ENCODE peak calls at places on chromosomes 3 and 15, in ten cellular contexts. M, R, W, V, A, B, O, G, C and Q are unnamed samples.

GRCh38 chr3:114454592-114455251 is 160.9 kb downstream of the TIGIT start:
- DNase-seq in M (no peak), R (peak), W (no peak), V (no peak), A (no peak), B (no peak), O (no peak), G (peak), C (no peak), Q (no peak)

GRCh38 chr3:15899438-15899837 is 101.7 kb upstream of the ANKRD28 start:
- DNase-seq in M (no peak), R (peak), W (peak), V (no peak), A (no peak), B (no peak), O (no peak), G (no peak), C (peak), Q (no peak)

GRCh38 chr15:85865070-85865684 is 70.5 kb upstream of the KLHL25 start:
- DNase-seq in M (peak), R (peak), W (no peak), V (no peak), A (peak), B (no peak), O (no peak), G (no peak), C (peak), Q (no peak)

GRCh38 chr3:161964856-161965255 is 468.2 kb downstream of the OTOL1 start:
- DNase-seq in M (no peak), R (no peak), W (no peak), V (no peak), A (no peak), B (no peak), O (no peak), G (no peak), C (no peak), Q (no peak)

GRCh38 chr15:29638781-29639180 is 183.5 kb downstream of the TJP1 start:
- DNase-seq in M (no peak), R (peak), W (no peak), V (no peak), A (no peak), B (no peak), O (no peak), G (no peak), C (peak), Q (no peak)

GRCh38 chr15:81910997-81911396 is 134.8 kb downstream of the MEX3B start:
- DNase-seq in M (no peak), R (no peak), W (no peak), V (no peak), A (no peak), B (no peak), O (no peak), G (no peak), C (no peak), Q (no peak)

GRCh38 chr3:15265655-15266509 is 59.8 kb downstream of the CAPN7 start:
- DNase-seq in M (no peak), R (no peak), W (no peak), V (no peak), A (no peak), B (no peak), O (no peak), G (no peak), C (no peak), Q (no peak)

GRCh38 chr3:127030328-127031045 is 47.6 kb downstream of the PLXNA1 start:
- DNase-seq in M (no peak), R (no peak), W (no peak), V (no peak), A (no peak), B (no peak), O (no peak), G (no peak), C (no peak), Q (no peak)

GRCh38 chr3:136559896-136560295 is 192.3 kb downstream of the STAG1 start:
- DNase-seq in M (no peak), R (peak), W (no peak), V (no peak), A (no peak), B (no peak), O (no peak), G (no peak), C (no peak), Q (no peak)

GRCh38 chr15:77506311-77507150 is 85.8 kb downstream of the HMG20A start:
- DNase-seq in M (peak), R (peak), W (no peak), V (no peak), A (peak), B (no peak), O (peak), G (peak), C (no peak), Q (no peak)

GRCh38 chr3:146331967-146332366 is 81.1 kb upstream of the PLSCR4 start:
- DNase-seq in M (no peak), R (no peak), W (no peak), V (no peak), A (no peak), B (no peak), O (no peak), G (no peak), C (no peak), Q (no peak)

GRCh38 chr3:72255191-72255590 is 470.2 kb upstream of the PROK2 start:
- DNase-seq in M (peak), R (peak), W (no peak), V (no peak), A (no peak), B (no peak), O (peak), G (no peak), C (no peak), Q (no peak)

GRCh38 chr15:23690015-23690414 is 2.9 kb upstream of the NDN start:
- DNase-seq in M (no peak), R (no peak), W (no peak), V (no peak), A (no peak), B (no peak), O (no peak), G (no peak), C (no peak), Q (no peak)

GRCh38 chr3:71225951-71226564 is 357.5 kb downstream of the FOXP1 start:
- DNase-seq in M (no peak), R (no peak), W (no peak), V (no peak), A (no peak), B (no peak), O (no peak), G (no peak), C (no peak), Q (no peak)

GRCh38 chr3:71228156-71228885 is 355.2 kb downstream of the FOXP1 start:
- DNase-seq in M (no peak), R (no peak), W (no peak), V (no peak), A (no peak), B (no peak), O (no peak), G (no peak), C (no peak), Q (no peak)

GRCh38 chr3:71227344-71227743 is 356.2 kb downstream of the FOXP1 start:
- DNase-seq in M (no peak), R (peak), W (no peak), V (no peak), A (no peak), B (no peak), O (no peak), G (no peak), C (no peak), Q (no peak)

GRCh38 chr3:71226565-71227281 is 356.8 kb downstream of the FOXP1 start:
- DNase-seq in M (peak), R (peak), W (no peak), V (peak), A (peak), B (peak), O (no peak), G (no peak), C (no peak), Q (no peak)

GRCh38 chr3:71225285-71225684 is 358.2 kb downstream of the FOXP1 start:
- DNase-seq in M (no peak), R (no peak), W (no peak), V (no peak), A (no peak), B (no peak), O (no peak), G (no peak), C (no peak), Q (no peak)
- H3K27ac ChIP-seq in M (peak), R (peak), W (peak), V (no peak), A (peak), B (no peak), O (peak), G (peak), C (no peak), Q (no peak)

GRCh38 chr3:120554727-120555660 is 41.1 kb upstream of the NDUFB4 start:
- DNase-seq in M (no peak), R (no peak), W (no peak), V (no peak), A (no peak), B (no peak), O (no peak), G (no peak), C (no peak), Q (no peak)
- H3K27ac ChIP-seq in M (peak), R (no peak), W (no peak), V (no peak), A (peak), B (no peak), O (peak), G (peak), C (no peak), Q (no peak)

DNA sequence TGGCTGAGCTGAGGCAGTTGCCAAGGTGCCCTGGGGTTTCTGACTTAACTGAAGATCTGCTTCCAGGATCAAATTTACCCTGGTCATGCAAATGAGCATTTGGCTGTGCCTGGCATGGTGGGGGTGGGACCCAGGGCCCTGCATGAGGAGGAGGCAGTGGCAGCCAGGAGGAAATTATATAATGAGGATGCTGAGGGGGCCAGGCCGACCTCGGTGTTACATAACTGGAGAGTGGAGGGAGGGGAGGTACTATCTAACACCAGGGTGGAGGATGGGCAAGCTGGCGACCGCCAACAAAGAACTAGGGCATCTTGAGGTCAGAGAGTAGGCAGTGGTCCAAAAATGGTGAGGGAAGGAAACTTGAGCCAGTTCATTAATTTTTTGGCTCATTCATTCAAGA is 16.4 kb downstream of the PLEKHO2 start:
- DNase-seq in M (no peak), R (no peak), W (no peak), V (no peak), A (no peak), B (no peak), O (no peak), G (no peak), C (no peak), Q (no peak)
- H3K27ac ChIP-seq in M (peak), R (peak), W (peak), V (no peak), A (peak), B (no peak), O (no peak), G (peak), C (no peak), Q (no peak)

GRCh38 chr3:12944849-12945248 is 103.5 kb upstream of the RPL32 start:
- DNase-seq in M (no peak), R (no peak), W (no peak), V (no peak), A (no peak), B (no peak), O (no peak), G (no peak), C (no peak), Q (no peak)

GRCh38 chr3:12943124-12944021 is 102.0 kb upstream of the RPL32 start:
- DNase-seq in M (no peak), R (no peak), W (no peak), V (no peak), A (peak), B (no peak), O (no peak), G (no peak), C (no peak), Q (no peak)

GRCh38 chr3:12946661-12947316 is 105.4 kb upstream of the RPL32 start:
- DNase-seq in M (no peak), R (peak), W (no peak), V (no peak), A (no peak), B (no peak), O (no peak), G (no peak), C (no peak), Q (peak)

GRCh38 chr3:12946134-12946533 is 104.8 kb upstream of the RPL32 start:
- DNase-seq in M (no peak), R (no peak), W (no peak), V (no peak), A (no peak), B (no peak), O (no peak), G (no peak), C (no peak), Q (no peak)

GRCh38 chr3:12944413-12944812 is 103.0 kb upstream of the RPL32 start:
- DNase-seq in M (no peak), R (no peak), W (no peak), V (no peak), A (no peak), B (no peak), O (no peak), G (no peak), C (no peak), Q (no peak)
- H3K27ac ChIP-seq in M (no peak), R (no peak), W (no peak), V (no peak), A (peak), B (no peak), O (no peak), G (peak), C (no peak), Q (no peak)

DNA sequence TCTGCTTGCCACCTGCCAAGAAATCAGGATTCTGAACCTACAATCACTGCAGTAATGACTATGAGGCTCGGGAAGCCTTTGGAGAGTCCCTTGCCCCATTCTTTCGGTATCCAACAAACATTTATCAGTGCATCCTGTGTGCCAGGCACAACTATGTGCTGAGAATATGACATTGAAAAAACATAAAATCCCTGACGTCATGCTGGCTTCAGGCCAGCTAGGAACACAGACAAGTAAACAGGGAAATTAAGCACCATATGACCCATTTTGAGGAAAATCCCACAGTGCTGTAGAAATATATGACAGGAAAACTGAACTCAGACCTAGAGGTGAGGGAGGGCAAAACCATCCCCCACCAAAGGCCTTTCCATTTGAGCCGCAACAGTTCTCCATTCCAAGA is 34.1 kb upstream of the DET1 start:
- DNase-seq in M (no peak), R (no peak), W (no peak), V (no peak), A (no peak), B (no peak), O (no peak), G (no peak), C (no peak), Q (no peak)
- H3K27ac ChIP-seq in M (no peak), R (no peak), W (no peak), V (no peak), A (no peak), B (no peak), O (no peak), G (no peak), C (no peak), Q (no peak)

DNA sequence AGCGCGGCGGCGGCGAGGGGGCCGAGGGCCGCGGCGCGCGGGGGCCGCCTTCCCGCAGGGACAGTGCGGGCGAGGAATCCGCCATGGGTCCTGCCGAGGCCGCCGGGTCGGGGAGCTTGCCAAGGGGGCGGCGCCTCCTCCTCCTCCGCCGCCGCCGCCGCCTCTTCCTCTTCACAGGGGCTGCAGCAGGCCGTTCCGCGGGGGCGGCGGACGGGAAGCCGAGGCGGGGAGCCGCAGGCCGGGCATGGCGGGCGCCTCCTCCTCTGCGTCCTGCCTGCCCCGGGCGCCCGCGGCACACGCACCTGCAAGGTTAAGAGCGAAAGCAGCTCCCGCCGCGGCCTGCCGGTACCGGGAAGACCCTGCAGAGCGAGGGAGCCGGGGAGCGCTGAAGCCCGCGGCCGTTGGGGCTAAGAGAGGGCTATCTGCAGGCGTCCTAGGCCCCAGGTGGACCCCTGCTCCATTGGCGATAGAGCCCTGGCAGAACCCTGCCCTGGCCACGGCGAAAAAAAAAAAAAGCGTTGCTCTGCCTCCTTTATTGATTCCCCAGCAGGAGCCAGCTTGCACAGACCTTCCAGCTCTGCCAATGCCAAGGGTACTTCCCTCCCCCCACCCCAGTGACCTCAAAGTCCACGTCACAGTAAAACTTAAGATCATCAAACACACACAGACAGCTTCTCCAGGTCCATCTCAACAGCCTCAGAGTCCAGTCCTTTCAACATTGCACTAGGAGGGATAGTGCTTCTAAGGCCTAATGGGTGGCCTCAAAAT is at the start of gene LYSMD2:
- DNase-seq in M (peak), R (peak), W (no peak), V (peak), A (peak), B (no peak), O (peak), G (peak), C (peak), Q (no peak)
- H3K27ac ChIP-seq in M (peak), R (no peak), W (no peak), V (peak), A (peak), B (peak), O (peak), G (peak), C (no peak), Q (no peak)

DNA sequence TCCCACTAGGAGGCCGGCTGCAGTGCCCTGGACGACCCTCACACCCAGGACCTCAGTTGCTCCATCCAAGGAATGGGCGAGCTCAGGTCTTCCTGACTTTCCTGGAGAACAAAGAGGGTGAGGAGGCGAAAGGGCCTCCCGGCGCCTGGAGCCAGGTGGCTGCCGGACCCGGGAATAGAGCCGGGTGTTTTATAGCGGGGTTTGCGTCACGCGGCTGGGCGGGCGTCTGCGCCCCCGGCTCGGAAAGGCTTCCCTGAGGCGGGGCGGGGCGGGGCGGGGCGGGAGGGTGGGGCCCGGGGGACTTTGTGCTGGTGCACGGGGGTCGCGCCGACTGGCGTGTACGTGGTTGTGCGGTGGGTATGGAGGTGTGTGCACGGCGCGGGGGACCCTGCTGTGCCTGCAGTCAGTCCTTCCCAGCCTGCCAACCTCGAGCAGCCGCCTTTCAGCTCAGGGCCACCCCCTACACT is 4.6 kb upstream of the PRKCD start:
- DNase-seq in M (peak), R (peak), W (no peak), V (no peak), A (no peak), B (no peak), O (peak), G (no peak), C (peak), Q (no peak)
- H3K27ac ChIP-seq in M (peak), R (no peak), W (no peak), V (no peak), A (no peak), B (no peak), O (no peak), G (no peak), C (peak), Q (no peak)

GRCh38 chr3:12993623-12994356 is 79.4 kb downstream of the IQSEC1 start:
- DNase-seq in M (peak), R (no peak), W (no peak), V (peak), A (peak), B (no peak), O (no peak), G (no peak), C (peak), Q (no peak)

GRCh38 chr3:12994607-12995388 is 78.4 kb downstream of the IQSEC1 start:
- DNase-seq in M (peak), R (peak), W (peak), V (peak), A (peak), B (no peak), O (peak), G (peak), C (peak), Q (no peak)

GRCh38 chr3:12995389-12996180 is 77.6 kb downstream of the IQSEC1 start:
- DNase-seq in M (peak), R (no peak), W (no peak), V (peak), A (no peak), B (no peak), O (no peak), G (no peak), C (no peak), Q (no peak)

GRCh38 chr3:12993022-12993622 is 80.1 kb downstream of the IQSEC1 start:
- DNase-seq in M (peak), R (peak), W (no peak), V (no peak), A (peak), B (no peak), O (no peak), G (no peak), C (peak), Q (no peak)

GRCh38 chr3:12994357-12994606 is 78.9 kb downstream of the IQSEC1 start:
- DNase-seq in M (peak), R (no peak), W (no peak), V (peak), A (peak), B (no peak), O (no peak), G (no peak), C (peak), Q (no peak)
- H3K27ac ChIP-seq in M (peak), R (no peak), W (peak), V (peak), A (peak), B (peak), O (peak), G (peak), C (peak), Q (no peak)

DNA sequence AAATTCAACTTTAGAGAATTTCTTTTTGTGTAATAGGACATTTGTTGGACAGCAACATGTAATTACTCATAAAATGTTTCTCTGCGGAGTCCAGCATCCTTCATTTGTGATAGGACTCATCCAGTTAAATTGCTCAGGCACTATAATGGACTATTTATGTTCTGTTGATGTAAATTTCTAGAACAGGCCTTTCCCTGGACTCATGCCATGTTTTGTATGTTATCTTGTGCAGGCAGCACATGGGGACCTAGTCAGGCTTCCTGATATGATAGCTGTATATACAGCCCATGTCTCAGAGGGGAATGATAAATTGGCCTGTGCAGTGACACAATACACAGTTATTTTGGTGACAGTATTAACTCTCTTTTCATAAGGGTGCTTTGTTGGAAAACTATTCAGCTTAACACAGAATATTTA is 51.5 kb downstream of the MBNL1 start:
- DNase-seq in M (no peak), R (peak), W (no peak), V (no peak), A (no peak), B (no peak), O (no peak), G (no peak), C (peak), Q (no peak)
- H3K27ac ChIP-seq in M (peak), R (no peak), W (no peak), V (peak), A (peak), B (no peak), O (peak), G (peak), C (peak), Q (no peak)